ENCODE peak calls at places on chromosomes 4 and X, in five cellular contexts. E, K, L, J and Z are unnamed samples.

GRCh38 chr4:98516042-98516440 is 142.4 kb downstream of the TSPAN5 start:
- DNase-seq in E (peak), K (peak), L (no peak), J (no peak), Z (peak)

GRCh38 chr4:7156273-7157139 is 35.8 kb upstream of the SORCS2 start:
- DNase-seq in E (peak), K (no peak), L (no peak), J (peak), Z (no peak)

GRCh38 chrX:46208225-46208854 is 336.9 kb downstream of the ZNF674 start:
- DNase-seq in E (peak), K (peak), L (no peak), J (no peak), Z (peak)

GRCh38 chrX:146435472-146435871 is 374.1 kb upstream of the CXorf51B start:
- DNase-seq in E (no peak), K (no peak), L (no peak), J (no peak), Z (no peak)

GRCh38 chr4:26362745-26363439 is 42.1 kb downstream of the RBPJ start:
- DNase-seq in E (peak), K (no peak), L (no peak), J (no peak), Z (no peak)

GRCh38 chrX:129957241-129958099 is 25.0 kb upstream of the BCORL1 start:
- DNase-seq in E (peak), K (peak), L (no peak), J (peak), Z (no peak)

GRCh38 chr4:89657931-89658700 is 178.8 kb downstream of the SNCA start:
- DNase-seq in E (peak), K (peak), L (no peak), J (no peak), Z (peak)

GRCh38 chr4:26407466-26407865 is 82.8 kb downstream of the CCKAR start:
- DNase-seq in E (peak), K (no peak), L (no peak), J (no peak), Z (peak)

GRCh38 chr4:1667273-1667672 is 16.8 kb downstream of the FAM53A start:
- DNase-seq in E (no peak), K (no peak), L (no peak), J (no peak), Z (no peak)

GRCh38 chrX:23901065-23901464 is 6.7 kb downstream of the APOO start:
- DNase-seq in E (peak), K (peak), L (no peak), J (no peak), Z (peak)

GRCh38 chr4:25030283-25031076 is at the start of gene LGI2:
- DNase-seq in E (peak), K (peak), L (no peak), J (peak), Z (no peak)

GRCh38 chr4:2537011-2537830 is 774 bp downstream of the FAM193A start:
- DNase-seq in E (peak), K (peak), L (peak), J (peak), Z (peak)

GRCh38 chr4:124427095-124427767 is 285.3 kb downstream of the ANKRD50 start:
- DNase-seq in E (no peak), K (peak), L (no peak), J (no peak), Z (no peak)

GRCh38 chr4:131426023-131426758 is 1722.9 kb upstream of the PCDH10 start:
- DNase-seq in E (no peak), K (peak), L (no peak), J (no peak), Z (no peak)

GRCh38 chrX:153946910-153947769 is 2.7 kb upstream of the RENBP start:
- DNase-seq in E (peak), K (peak), L (peak), J (peak), Z (peak)

GRCh38 chrX:137151403-137151802 is 117.6 kb upstream of the GPR101 start:
- DNase-seq in E (no peak), K (peak), L (no peak), J (no peak), Z (no peak)

GRCh38 chr4:54967289-54967688 is 158.1 kb downstream of the KDR start:
- DNase-seq in E (no peak), K (no peak), L (no peak), J (no peak), Z (no peak)

GRCh38 chr4:41102360-41103092 is 111.8 kb downstream of the APBB2 start:
- DNase-seq in E (peak), K (no peak), L (no peak), J (no peak), Z (no peak)

GRCh38 chrX:139811942-139812629 is 104.1 kb upstream of the MCF2 start:
- DNase-seq in E (no peak), K (no peak), L (no peak), J (no peak), Z (no peak)

GRCh38 chr4:20616313-20616712 is 83.9 kb upstream of the PACRGL start:
- DNase-seq in E (no peak), K (no peak), L (no peak), J (no peak), Z (no peak)

GRCh38 chrX:120251471-120252011 is 929 bp downstream of the ZBTB33 start:
- DNase-seq in E (peak), K (peak), L (peak), J (peak), Z (no peak)